ENCODE peak calls at places on chromosome 2, in nine cellular contexts. One of them, this sample, is unnamed.

GRCh38 chr2:40210344-40210967 is 241.4 kb downstream of the SLC8A1 start:
- DNase-seq in G401: no peak
- DNase-seq in HTR-8/SVneo: no peak
- DNase-seq in ovary: no peak
- DNase-seq in mesenchymal stem cell: no peak
- DNase-seq in T-helper 2 cell: no peak
- DNase-seq in kidney glomerular epithelial cell: no peak
- DNase-seq in T follicular helper cell: no peak
- DNase-seq in H4: no peak
- DNase-seq in this sample: no peak

GRCh38 chr2:85053802-85054201 is 79.4 kb upstream of the TCF7L1 start:
- DNase-seq in mesenchymal stem cell: peak; percentile 21
- DNase-seq in G401: no peak
- DNase-seq in ovary: no peak
- DNase-seq in T-helper 2 cell: no peak
- DNase-seq in H4: no peak
- DNase-seq in kidney glomerular epithelial cell: peak; percentile 27
- DNase-seq in T follicular helper cell: no peak
- DNase-seq in HTR-8/SVneo: peak; percentile 50
- DNase-seq in this sample: peak; percentile 64

GRCh38 chr2:108946442-108946841 is 42.6 kb downstream of the EDAR start:
- DNase-seq in G401: no peak
- DNase-seq in T-helper 2 cell: no peak
- DNase-seq in HTR-8/SVneo: no peak
- DNase-seq in ovary: no peak
- DNase-seq in kidney glomerular epithelial cell: no peak
- DNase-seq in mesenchymal stem cell: no peak
- DNase-seq in T follicular helper cell: no peak
- DNase-seq in H4: no peak
- DNase-seq in this sample: no peak

GRCh38 chr2:152376968-152377367 is 42.0 kb downstream of the FMNL2 start:
- DNase-seq in kidney glomerular epithelial cell: no peak
- DNase-seq in mesenchymal stem cell: no peak
- DNase-seq in G401: no peak
- DNase-seq in H4: no peak
- DNase-seq in HTR-8/SVneo: no peak
- DNase-seq in T-helper 2 cell: no peak
- DNase-seq in ovary: no peak
- DNase-seq in T follicular helper cell: no peak
- DNase-seq in this sample: no peak

GRCh38 chr2:88919087-88919738 is 227.7 kb downstream of the RPIA start:
- DNase-seq in ovary: no peak
- DNase-seq in mesenchymal stem cell: no peak
- DNase-seq in kidney glomerular epithelial cell: peak; percentile 15
- DNase-seq in G401: no peak
- DNase-seq in H4: peak; percentile 4
- DNase-seq in HTR-8/SVneo: peak; percentile 10
- DNase-seq in T-helper 2 cell: no peak
- DNase-seq in T follicular helper cell: no peak
- DNase-seq in this sample: peak; percentile 53

GRCh38 chr2:33437297-33437696 is 39.2 kb upstream of the RASGRP3 start:
- DNase-seq in H4: peak; percentile 48
- DNase-seq in G401: no peak
- DNase-seq in mesenchymal stem cell: peak; percentile 94
- DNase-seq in T follicular helper cell: no peak
- DNase-seq in HTR-8/SVneo: peak; percentile 58
- DNase-seq in T-helper 2 cell: no peak
- DNase-seq in kidney glomerular epithelial cell: peak; percentile 32
- DNase-seq in ovary: no peak
- DNase-seq in this sample: peak; percentile 83

GRCh38 chr2:114127372-114127771 is 237.5 kb downstream of the ACTR3 start:
- DNase-seq in H4: no peak
- DNase-seq in kidney glomerular epithelial cell: no peak
- DNase-seq in mesenchymal stem cell: no peak
- DNase-seq in HTR-8/SVneo: no peak
- DNase-seq in ovary: no peak
- DNase-seq in G401: no peak
- DNase-seq in T-helper 2 cell: no peak
- DNase-seq in T follicular helper cell: no peak
- DNase-seq in this sample: peak; percentile 28

GRCh38 chr2:208042041-208042440 is 16.7 kb upstream of the PLEKHM3 start:
- DNase-seq in kidney glomerular epithelial cell: no peak
- DNase-seq in ovary: no peak
- DNase-seq in T-helper 2 cell: no peak
- DNase-seq in H4: no peak
- DNase-seq in HTR-8/SVneo: no peak
- DNase-seq in T follicular helper cell: no peak
- DNase-seq in mesenchymal stem cell: peak; percentile 56
- DNase-seq in G401: no peak
- DNase-seq in this sample: peak; percentile 36

GRCh38 chr2:51256736-51257135 is 224.8 kb upstream of the NRXN1 start:
- DNase-seq in HTR-8/SVneo: no peak
- DNase-seq in T-helper 2 cell: no peak
- DNase-seq in mesenchymal stem cell: no peak
- DNase-seq in kidney glomerular epithelial cell: no peak
- DNase-seq in ovary: no peak
- DNase-seq in T follicular helper cell: no peak
- DNase-seq in G401: no peak
- DNase-seq in H4: no peak
- DNase-seq in this sample: no peak

GRCh38 chr2:215598376-215598975 is 162.6 kb upstream of the FN1 start:
- DNase-seq in H4: no peak
- DNase-seq in HTR-8/SVneo: no peak
- DNase-seq in T follicular helper cell: no peak
- DNase-seq in mesenchymal stem cell: peak; percentile 46
- DNase-seq in G401: no peak
- DNase-seq in ovary: no peak
- DNase-seq in kidney glomerular epithelial cell: no peak
- DNase-seq in T-helper 2 cell: no peak
- DNase-seq in this sample: peak; percentile 49

GRCh38 chr2:191217580-191217979 is 27.6 kb upstream of the MYO1B start:
- DNase-seq in H4: peak; percentile 89
- DNase-seq in ovary: no peak
- DNase-seq in T follicular helper cell: no peak
- DNase-seq in G401: no peak
- DNase-seq in T-helper 2 cell: no peak
- DNase-seq in HTR-8/SVneo: peak; percentile 32
- DNase-seq in kidney glomerular epithelial cell: peak; percentile 89
- DNase-seq in mesenchymal stem cell: peak; percentile 75
- DNase-seq in this sample: peak; percentile 40

This sample was measured in adipocyte.